ENCODE peak calls at places on chromosomes 11 and 22, in eight cellular contexts. R is neural progenitor cell, A is adipocyte, G is IMR-90, E is HepG2, Q is Karpas-422, J is mammary epithelial cell, V is fibroblast of lung. O is an unnamed sample. For H3K9me3 and H3K27me3, the result is how much of the 10 kb centered on the place peaks cover.

GRCh38 chr11:28585007-28585406 is 476.8 kb downstream of the METTL15 start:
- DNase-seq in R (no peak), A (no peak), G (peak), E (no peak), Q (no peak), J (peak), V (peak), O (no peak)

GRCh38 chr11:86067230-86068137 is 1.4 kb downstream of the PICALM start:
- DNase-seq in R (no peak), A (peak), G (no peak), E (peak), Q (peak), J (peak), V (no peak), O (no peak)

GRCh38 chr11:484616-485015 is 22.4 kb downstream of the RNH1 start:
- DNase-seq in R (no peak), A (no peak), G (no peak), E (no peak), Q (no peak), J (no peak), V (no peak), O (no peak)

GRCh38 chr11:129427376-129427775 is 51.7 kb downstream of the BARX2 start:
- DNase-seq in R (no peak), A (no peak), G (no peak), E (peak), Q (no peak), J (no peak), V (no peak), O (no peak)

GRCh38 chr11:71138737-71139425 is 113.5 kb downstream of the SHANK2 start:
- DNase-seq in R (peak), A (no peak), G (no peak), E (no peak), Q (no peak), J (no peak), V (no peak), O (no peak)

GRCh38 chr22:48242461-48242864 is 1480.0 kb downstream of the TBC1D22A start:
- DNase-seq in R (no peak), A (no peak), G (no peak), E (no peak), Q (no peak), J (no peak), V (no peak), O (no peak)

GRCh38 chr11:127000291-127000968 is at the start of gene KIRREL3:
- DNase-seq in R (peak), A (peak), G (peak), E (no peak), Q (no peak), J (peak), V (peak), O (peak)

GRCh38 chr22:29375436-29376076 is 12.8 kb downstream of the AP1B1 start:
- DNase-seq in R (no peak), A (no peak), G (peak), E (no peak), Q (no peak), J (no peak), V (no peak), O (no peak)

GRCh38 chr11:29166306-29166705 is 850.5 kb downstream of the KCNA4 start:
- DNase-seq in R (no peak), A (no peak), G (no peak), E (no peak), Q (no peak), J (no peak), V (no peak), O (no peak)

GRCh38 chr11:61787928-61788491 is 4.4 kb downstream of the TMEM258 start:
- DNase-seq in R (peak), A (peak), G (peak), E (peak), Q (peak), J (peak), V (peak), O (peak)

GRCh38 chr11:70176940-70177689 is 26.0 kb upstream of the FADD start:
- DNase-seq in R (peak), A (peak), G (no peak), E (peak), Q (peak), J (no peak), V (no peak), O (peak)

GRCh38 chr11:12546660-12547059 is 127.6 kb upstream of the TEAD1 start:
- DNase-seq in R (no peak), A (no peak), G (no peak), E (no peak), Q (no peak), J (no peak), V (no peak), O (no peak)

GRCh38 chr11:19980957-19981669 is 179.2 kb downstream of the DBX1 start:
- DNase-seq in R (no peak), A (peak), G (peak), E (peak), Q (no peak), J (no peak), V (peak), O (no peak)

GRCh38 chr11:11731311-11732083 is 109.7 kb upstream of the GALNT18 start:
- DNase-seq in R (no peak), A (peak), G (peak), E (no peak), Q (no peak), J (peak), V (peak), O (no peak)

GRCh38 chr11:32584921-32585320 is 1.3 kb downstream of the EIF3M start:
- DNase-seq in R (peak), A (peak), G (no peak), E (no peak), Q (no peak), J (no peak), V (peak), O (no peak)

GRCh38 chr11:79421820-79422219 is 19.0 kb downstream of the TENM4 start:
- DNase-seq in R (no peak), A (no peak), G (no peak), E (no peak), Q (no peak), J (no peak), V (no peak), O (peak)

GRCh38 chr11:3160252-3161031 is 4.7 kb downstream of the OSBPL5 start:
- DNase-seq in R (peak), A (peak), G (peak), E (no peak), Q (no peak), J (peak), V (peak), O (peak)

GRCh38 chr11:114433376-114433775 is 5.9 kb upstream of the REXO2 start:
- DNase-seq in R (no peak), A (no peak), G (no peak), E (no peak), Q (no peak), J (no peak), V (no peak), O (no peak)

GRCh38 chr11:107014871-107015270 is 3.4 kb downstream of the GUCY1A2 start:
- DNase-seq in R (no peak), A (peak), G (no peak), E (no peak), Q (no peak), J (no peak), V (peak), O (no peak)

GRCh38 chr11:37352485-37352884 is 754.4 kb upstream of the RAG2 start:
- DNase-seq in R (peak), A (no peak), G (no peak), E (no peak), Q (no peak), J (no peak), V (no peak), O (no peak)

GRCh38 chr11:67353317-67354313 is at the start of gene POLD4:
- DNase-seq in R (peak), A (peak), G (peak), E (peak), Q (peak), J (peak), V (peak), O (peak)

DNA sequence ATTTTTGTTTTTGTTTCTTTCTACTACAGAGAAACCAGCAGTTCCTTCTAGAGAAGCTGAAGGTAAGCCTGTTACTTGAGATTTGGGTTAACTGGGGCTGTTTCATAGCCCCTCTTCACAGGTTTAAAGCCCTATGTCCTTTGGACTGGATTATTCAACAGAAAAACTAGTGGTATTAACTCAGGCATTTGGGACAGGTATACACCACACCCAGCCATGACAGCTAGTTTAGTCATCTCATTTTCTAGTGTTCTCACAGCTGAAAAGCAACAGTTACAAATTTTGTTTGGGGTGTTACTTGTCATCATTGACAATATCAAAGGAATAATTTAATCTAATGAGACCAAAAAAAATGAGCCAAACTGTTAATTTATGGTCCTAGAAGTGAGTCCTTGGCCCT is 14.0 kb downstream of the LAYN start:
- DNase-seq in R (no peak), A (no peak), G (no peak), E (no peak), Q (no peak), J (peak), V (no peak), O (no peak)
- H3K9ac ChIP-seq in R (no peak), A (peak), G (no peak), E (no peak), Q (no peak), J (peak), V (no peak), O (no peak)

GRCh38 chr11:54946429-54946828 is 239.8 kb downstream of the OR4A5 start:
- DNase-seq in R (no peak), A (no peak), G (no peak), E (no peak), Q (no peak), J (no peak), V (no peak), O (no peak)

DNA sequence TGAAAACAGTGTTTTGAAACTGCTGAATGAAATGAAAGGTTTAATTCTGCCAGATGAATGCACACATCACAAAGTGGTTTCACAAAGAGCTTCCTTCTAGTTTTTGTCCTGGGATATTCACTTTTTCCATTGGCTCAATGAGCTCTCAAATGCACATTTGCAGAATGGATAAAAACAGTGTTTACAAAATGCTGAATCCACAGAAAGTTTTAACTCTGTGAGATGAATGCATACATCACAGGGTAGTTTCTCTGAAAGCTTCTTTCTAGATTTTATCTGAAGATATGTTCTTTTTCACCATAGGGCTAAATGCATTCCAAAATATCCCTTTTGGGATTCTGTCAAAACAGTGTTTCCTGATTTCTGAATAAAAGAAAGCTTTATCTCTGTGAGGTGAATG is 237.6 kb downstream of the OR4A5 start:
- DNase-seq in R (no peak), A (no peak), G (no peak), E (no peak), Q (no peak), J (no peak), V (no peak), O (no peak)
- H3K9me3 ChIP-seq in R (half or more), A (half or more), G (under half), E (half or more), Q (under half), J (under half), V (under half), O (half or more)

DNA sequence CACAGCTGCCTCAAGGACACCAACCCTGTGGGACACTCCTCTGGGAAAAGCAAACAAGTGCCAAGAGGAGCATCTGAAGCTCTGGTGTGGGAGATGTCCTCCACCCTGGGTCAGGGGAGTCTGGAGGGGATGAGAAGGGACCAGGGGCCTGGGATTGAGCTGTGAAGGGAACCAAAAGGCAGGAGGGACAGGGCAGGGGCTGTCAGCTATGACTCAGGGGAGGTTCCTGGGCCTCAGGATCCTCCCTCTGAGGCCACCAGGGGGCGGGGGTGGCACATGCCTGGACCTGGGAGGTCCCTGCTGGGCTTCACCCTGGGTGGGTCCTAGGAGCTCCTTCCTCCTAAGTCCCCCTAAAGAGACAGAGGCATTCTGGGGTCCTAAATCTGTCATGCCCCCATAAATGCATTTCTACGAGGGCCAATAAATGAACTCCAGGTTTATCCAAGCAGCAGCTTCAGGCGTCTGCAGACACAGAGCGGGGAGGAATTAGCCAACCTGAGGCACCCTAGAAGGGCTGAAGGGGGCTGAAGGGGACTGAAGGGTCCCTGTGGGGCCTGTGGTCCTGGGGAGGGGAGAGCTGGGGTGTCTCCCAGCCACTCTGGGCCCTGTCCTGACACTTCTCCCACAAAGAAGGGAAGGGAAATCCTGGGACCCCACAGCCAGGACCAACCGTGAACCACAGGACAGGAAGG is 31.9 kb upstream of the IGLL5 start:
- DNase-seq in R (peak), A (peak), G (no peak), E (peak), Q (peak), J (no peak), V (no peak), O (peak)
- H3K27me3 ChIP-seq in R (half or more), A (half or more), G (under half), E (under half), Q (under half), J (under half), V (under half), O (half or more)

GRCh38 chr22:36375071-36375980 is 12.4 kb downstream of the MYH9 start:
- DNase-seq in R (no peak), A (no peak), G (peak), E (no peak), Q (no peak), J (no peak), V (no peak), O (peak)
- H3K9ac ChIP-seq in R (no peak), A (no peak), G (no peak), E (no peak), Q (no peak), J (no peak), V (no peak), O (no peak)

DNA sequence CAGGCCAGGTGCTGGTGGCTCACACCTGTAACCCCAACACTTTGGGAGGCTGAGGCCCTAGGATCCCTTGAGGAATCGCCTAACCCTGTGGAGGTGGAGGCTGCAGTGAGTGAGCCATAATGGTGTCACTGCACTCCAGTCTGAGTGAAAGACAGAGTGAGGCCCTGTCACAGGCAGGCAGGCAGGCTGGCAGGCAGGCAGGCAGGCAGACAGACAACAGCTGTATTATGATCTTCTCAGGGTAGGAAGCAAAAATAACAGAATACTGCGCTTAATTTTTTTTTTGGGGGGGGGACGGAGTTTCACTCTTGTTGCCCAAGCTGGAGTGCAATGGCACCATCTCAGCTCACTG is 3901.6 kb upstream of the OR11H1 start:
- DNase-seq in R (no peak), A (no peak), G (no peak), E (no peak), Q (no peak), J (no peak), V (no peak), O (no peak)
- H3K9me3 ChIP-seq in R (half or more), A (under half), G (half or more), E (half or more), Q (under half), J (half or more), V (under half), O (half or more)

GRCh38 chr11:6260207-6260726 is 629 bp downstream of the CCKBR start:
- DNase-seq in R (no peak), A (no peak), G (no peak), E (no peak), Q (no peak), J (no peak), V (no peak), O (peak)
- H3K27me3 ChIP-seq in R (half or more), A (half or more), G (half or more), E (under half), Q (under half), J (under half), V (under half), O (under half)

GRCh38 chr11:94731921-94732601 is 36.1 kb upstream of the AMOTL1 start:
- DNase-seq in R (no peak), A (peak), G (peak), E (no peak), Q (no peak), J (peak), V (peak), O (no peak)
- H3K9ac ChIP-seq in R (no peak), A (no peak), G (no peak), E (no peak), Q (no peak), J (peak), V (no peak), O (no peak)

GRCh38 chr11:48341466-48341865 is 16.7 kb downstream of the OR4C3 start:
- DNase-seq in R (no peak), A (no peak), G (no peak), E (no peak), Q (no peak), J (no peak), V (no peak), O (no peak)
- H3K9me3 ChIP-seq in R (under half), A (under half), G (under half), E (under half), Q (under half), J (under half), V (under half), O (half or more)

GRCh38 chr11:14969922-14970323 is 2.2 kb downstream of the CALCA start:
- DNase-seq in R (peak), A (no peak), G (peak), E (peak), Q (peak), J (no peak), V (no peak), O (peak)
- H3K27me3 ChIP-seq in R (half or more), A (half or more), G (half or more), E (under half), Q (under half), J (under half), V (under half), O (half or more)

O was measured in endodermal cell.